ENCODE peak calls at places on chromosomes 13 and 19, in eight cellular contexts. K, J, Z, P, H, C, Y and D are unnamed samples.

GRCh38 chr19:54315956-54316355 is 3.0 kb upstream of the LILRA5 start:
- DNase-seq in K (no peak), J (no peak), Z (no peak), P (no peak), H (no peak), C (no peak), Y (no peak), D (no peak)

GRCh38 chr19:18984251-18984650 is 43.2 kb upstream of the HOMER3 start:
- DNase-seq in K (no peak), J (no peak), Z (no peak), P (no peak), H (no peak), C (no peak), Y (no peak), D (no peak)

GRCh38 chr13:39959497-39959896 is 304.0 kb downstream of the COG6 start:
- DNase-seq in K (no peak), J (no peak), Z (no peak), P (no peak), H (no peak), C (no peak), Y (no peak), D (no peak)

GRCh38 chr19:18401580-18402112 is 4.2 kb upstream of the LRRC25 start:
- DNase-seq in K (no peak), J (no peak), Z (peak; percentile 96), P (peak; percentile 74), H (no peak), C (peak; percentile 81), Y (no peak), D (peak; percentile 89)

GRCh38 chr13:75079226-75079625 is 402.7 kb downstream of the TBC1D4 start:
- DNase-seq in K (no peak), J (no peak), Z (no peak), P (no peak), H (no peak), C (no peak), Y (no peak), D (no peak)

GRCh38 chr19:33407716-33408115 is 34.2 kb downstream of the CEBPG start:
- DNase-seq in K (no peak), J (no peak), Z (no peak), P (no peak), H (no peak), C (no peak), Y (no peak), D (no peak)

GRCh38 chr19:19105365-19106060 is 32.8 kb downstream of the TMEM161A start:
- DNase-seq in K (no peak), J (no peak), Z (peak; percentile 63), P (peak; percentile 68), H (no peak), C (peak; percentile 73), Y (peak; percentile 92), D (peak; percentile 78)

GRCh38 chr13:49869514-49869913 is 66.6 kb downstream of the SPRYD7 start:
- DNase-seq in K (no peak), J (no peak), Z (peak; percentile 38), P (peak; percentile 39), H (no peak), C (no peak), Y (peak; percentile 67), D (no peak)

GRCh38 chr19:6753178-6754031 is 13.8 kb downstream of the SH2D3A start:
- DNase-seq in K (peak; percentile 57), J (no peak), Z (peak; percentile 99), P (peak; percentile 97), H (peak; percentile 70), C (peak; percentile 82), Y (peak; percentile 98), D (peak; percentile 93)

GRCh38 chr13:71808708-71809107 is 58.3 kb downstream of the DACH1 start:
- DNase-seq in K (no peak), J (no peak), Z (no peak), P (no peak), H (no peak), C (no peak), Y (no peak), D (no peak)

GRCh38 chr19:49988433-49988832 is 27.5 kb upstream of the SIGLEC11 start:
- DNase-seq in K (no peak), J (no peak), Z (no peak), P (no peak), H (no peak), C (no peak), Y (no peak), D (no peak)

GRCh38 chr13:31945202-31945978 is 86.2 kb upstream of the FRY start:
- DNase-seq in K (peak; percentile 84), J (peak; percentile 23), Z (no peak), P (no peak), H (peak; percentile 31), C (peak; percentile 70), Y (peak; percentile 39), D (peak; percentile 73)

GRCh38 chr13:21576424-21576823 is 27.5 kb downstream of the MICU2 start:
- DNase-seq in K (no peak), J (no peak), Z (no peak), P (no peak), H (no peak), C (no peak), Y (no peak), D (no peak)

GRCh38 chr19:11361771-11362731 is 6.8 kb downstream of the PLPPR2 start:
- DNase-seq in K (no peak), J (no peak), Z (no peak), P (no peak), H (no peak), C (no peak), Y (peak; percentile 90), D (no peak)

GRCh38 chr19:7926727-7927604 is 1.0 kb upstream of the CTXN1 start:
- DNase-seq in K (peak; percentile 18), J (no peak), Z (no peak), P (no peak), H (no peak), C (peak; percentile 37), Y (no peak), D (no peak)

GRCh38 chr13:109869312-109870237 is 83.2 kb upstream of the IRS2 start:
- DNase-seq in K (peak; percentile 93), J (no peak), Z (no peak), P (no peak), H (peak; percentile 42), C (peak; percentile 90), Y (peak; percentile 59), D (peak; percentile 69)

GRCh38 chr13:99208185-99208584 is 7.5 kb downstream of the UBAC2 start:
- DNase-seq in K (no peak), J (no peak), Z (no peak), P (no peak), H (no peak), C (no peak), Y (no peak), D (no peak)

GRCh38 chr13:99207511-99207910 is 6.9 kb downstream of the UBAC2 start:
- DNase-seq in K (no peak), J (no peak), Z (no peak), P (no peak), H (no peak), C (no peak), Y (no peak), D (no peak)

GRCh38 chr13:99206226-99206625 is 5.6 kb downstream of the UBAC2 start:
- DNase-seq in K (no peak), J (no peak), Z (no peak), P (no peak), H (no peak), C (no peak), Y (no peak), D (no peak)

GRCh38 chr13:99205621-99206220 is 5.1 kb downstream of the UBAC2 start:
- DNase-seq in K (no peak), J (no peak), Z (no peak), P (no peak), H (no peak), C (no peak), Y (no peak), D (no peak)

GRCh38 chr13:99206873-99207272 is 6.2 kb downstream of the UBAC2 start:
- DNase-seq in K (no peak), J (no peak), Z (no peak), P (no peak), H (no peak), C (no peak), Y (no peak), D (no peak)
- H3K4me1 ChIP-seq in K (peaks cover 16% of the 10 kb centered on the region), J (peaks cover 3% of the 10 kb centered on the region), Z (peaks cover 66% of the 10 kb centered on the region), P (peaks cover 4% of the 10 kb centered on the region), H (peaks cover 16% of the 10 kb centered on the region), C (peaks cover 18% of the 10 kb centered on the region), Y (peaks cover 1% of the 10 kb centered on the region), D (no peaks in the 10 kb centered on the region)

DNA sequence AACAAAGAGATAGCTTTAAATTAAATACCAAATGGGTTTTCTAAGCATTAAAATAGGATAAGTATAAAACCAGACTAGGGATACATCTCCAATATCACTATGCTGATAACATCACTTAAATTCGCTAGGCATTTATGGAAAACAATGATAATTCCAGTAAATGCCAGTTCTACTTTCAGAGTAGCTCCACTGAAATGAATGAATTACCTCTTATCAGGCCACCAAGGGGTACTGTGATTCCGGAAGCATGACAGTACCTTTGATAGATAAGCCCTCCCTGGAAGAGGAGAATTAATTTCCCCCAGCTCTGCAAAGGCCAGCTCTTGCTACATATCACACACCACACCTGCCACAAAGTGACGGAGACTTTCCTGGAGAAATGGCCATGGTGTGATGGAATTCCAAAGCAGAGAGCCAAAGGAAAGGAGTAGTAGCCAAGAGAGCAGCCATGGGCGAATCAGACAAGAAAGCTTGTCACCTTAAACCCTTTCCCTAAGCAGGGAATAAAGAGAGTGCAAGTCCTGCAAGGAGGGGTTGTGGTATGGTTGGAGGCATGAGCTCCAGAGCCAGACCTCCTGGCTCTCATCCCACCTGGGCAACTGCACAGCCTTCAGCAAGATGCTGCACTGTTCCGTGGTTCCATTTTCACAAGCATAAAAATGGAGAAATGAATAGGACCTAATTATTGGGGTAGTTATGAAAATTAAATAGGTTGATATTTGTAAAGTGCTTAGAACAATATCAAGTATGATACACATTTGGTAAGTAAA is 423.1 kb downstream of the FGF14 start:
- DNase-seq in K (no peak), J (no peak), Z (no peak), P (no peak), H (no peak), C (no peak), Y (no peak), D (no peak)
- H3K4me1 ChIP-seq in K (no peaks in the 10 kb centered on the region), J (peaks cover 5% of the 10 kb centered on the region), Z (no peaks in the 10 kb centered on the region), P (peaks cover 7% of the 10 kb centered on the region), H (no peaks in the 10 kb centered on the region), C (peaks cover 4% of the 10 kb centered on the region), Y (no peaks in the 10 kb centered on the region), D (no peaks in the 10 kb centered on the region)

DNA sequence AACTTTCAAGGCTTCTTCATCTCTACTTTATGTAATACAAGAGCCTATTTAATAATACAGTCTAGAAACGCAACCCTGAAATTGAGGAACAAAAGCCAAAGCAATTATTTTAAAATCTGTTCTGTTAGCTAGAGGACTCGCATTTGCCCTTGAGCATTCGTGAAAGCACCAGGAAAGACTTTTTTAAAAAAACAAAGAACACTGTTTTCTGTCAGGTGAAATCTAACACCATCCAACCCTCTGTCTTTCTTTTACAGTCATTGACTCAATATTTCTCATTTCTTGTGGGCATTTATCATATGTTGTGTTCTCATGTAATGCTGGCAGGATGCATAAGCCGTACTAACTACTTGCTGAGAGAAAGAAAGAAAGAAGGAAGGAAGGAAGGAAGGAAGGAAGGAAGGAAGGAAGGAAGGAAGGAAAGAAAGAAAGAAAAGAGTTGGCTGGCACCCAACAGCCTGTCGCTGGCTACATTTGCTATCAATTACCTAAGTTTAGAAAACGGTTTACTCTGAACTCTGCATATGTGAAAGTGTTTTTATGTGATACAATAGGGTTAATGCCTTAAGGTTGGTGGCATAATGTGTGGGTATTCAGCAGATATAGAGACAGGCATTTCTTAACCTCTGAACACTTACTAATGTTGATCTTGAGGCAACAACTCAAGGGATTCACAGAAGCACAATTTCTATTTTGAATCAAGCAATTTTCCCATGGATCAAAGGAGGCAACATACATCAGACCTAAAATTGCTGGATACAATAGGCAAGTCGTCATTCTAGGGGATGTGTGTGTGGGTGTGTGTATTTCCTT is 445.4 kb downstream of the DCT start:
- DNase-seq in K (no peak), J (no peak), Z (no peak), P (no peak), H (no peak), C (no peak), Y (no peak), D (no peak)
- H3K4me1 ChIP-seq in K (peaks cover 3% of the 10 kb centered on the region), J (no peaks in the 10 kb centered on the region), Z (no peaks in the 10 kb centered on the region), P (no peaks in the 10 kb centered on the region), H (no peaks in the 10 kb centered on the region), C (no peaks in the 10 kb centered on the region), Y (peaks cover 2% of the 10 kb centered on the region), D (no peaks in the 10 kb centered on the region)

GRCh38 chr13:33271759-33272158 is 13.8 kb downstream of the STARD13 start:
- DNase-seq in K (no peak), J (no peak), Z (no peak), P (no peak), H (no peak), C (no peak), Y (no peak), D (no peak)
- H3K4me1 ChIP-seq in K (peaks cover 89% of the 10 kb centered on the region), J (peaks cover 24% of the 10 kb centered on the region), Z (no peaks in the 10 kb centered on the region), P (peaks cover 38% of the 10 kb centered on the region), H (peaks cover 30% of the 10 kb centered on the region), C (peaks cover 29% of the 10 kb centered on the region), Y (no peaks in the 10 kb centered on the region), D (no peaks in the 10 kb centered on the region)